ENCODE peak calls at places on chromosomes 13 and 19, in five cellular contexts. N is neural progenitor cell, Y is left ventricle myocardium inferior, J is fibroblast of pulmonary artery, V is LNCaP clone FGC. Z is an unnamed sample.

GRCh38 chr19:41323023-41323422 is 13.1 kb downstream of the CCDC97 start:
- DNase-seq in N (no peak), Y (peak), J (peak), V (no peak), Z (no peak)

GRCh38 chr19:55644842-55645511 is 1.5 kb downstream of the ZNF581 start:
- DNase-seq in N (no peak), Y (no peak), J (no peak), V (no peak), Z (no peak)

GRCh38 chr13:102286326-102286725 is 115.5 kb downstream of the FGF14 start:
- DNase-seq in N (no peak), Y (no peak), J (peak), V (no peak), Z (no peak)

GRCh38 chr13:40553356-40553755 is 113.1 kb downstream of the FOXO1 start:
- DNase-seq in N (no peak), Y (no peak), J (no peak), V (no peak), Z (no peak)

GRCh38 chr19:12095111-12095790 is 30.7 kb downstream of the ZNF844 start:
- DNase-seq in N (no peak), Y (no peak), J (peak), V (no peak), Z (no peak)

GRCh38 chr13:52001120-52001731 is 10.0 kb downstream of the ATP7B start:
- DNase-seq in N (peak), Y (no peak), J (peak), V (no peak), Z (peak)

GRCh38 chr19:15404097-15404779 is 14.6 kb downstream of the AKAP8L start:
- DNase-seq in N (no peak), Y (no peak), J (no peak), V (no peak), Z (no peak)

GRCh38 chr13:97224544-97225324 is 2.6 kb downstream of the MBNL2 start:
- DNase-seq in N (no peak), Y (no peak), J (peak), V (no peak), Z (no peak)

GRCh38 chr13:97499181-97499580 is 65.2 kb downstream of the RAP2A start:
- DNase-seq in N (no peak), Y (no peak), J (no peak), V (no peak), Z (no peak)

GRCh38 chr13:110471156-110471832 is 90.2 kb downstream of the RAB20 start:
- DNase-seq in N (no peak), Y (no peak), J (no peak), V (no peak), Z (no peak)

GRCh38 chr19:17243854-17244617 is 1.7 kb downstream of the NR2F6 start:
- DNase-seq in N (peak), Y (peak), J (peak), V (no peak), Z (no peak)

GRCh38 chr13:19605161-19605955 is 28.1 kb upstream of the MPHOSPH8 start:
- DNase-seq in N (no peak), Y (no peak), J (no peak), V (no peak), Z (no peak)

GRCh38 chr13:44331912-44332840 is 41.4 kb upstream of the SERP2 start:
- DNase-seq in N (peak), Y (peak), J (peak), V (no peak), Z (no peak)

GRCh38 chr19:17725422-17726078 is 6.3 kb downstream of the MAP1S start:
- DNase-seq in N (peak), Y (no peak), J (no peak), V (no peak), Z (no peak)

GRCh38 chr19:48480476-48481190 is 11.5 kb downstream of the CYTH2 start:
- DNase-seq in N (no peak), Y (peak), J (no peak), V (no peak), Z (no peak)

GRCh38 chr13:20363604-20364003 is 131.5 kb upstream of the GJB6 start:
- DNase-seq in N (peak), Y (no peak), J (peak), V (no peak), Z (no peak)

GRCh38 chr19:50796128-50796633 is 6.0 kb downstream of the ACP4 start:
- DNase-seq in N (no peak), Y (no peak), J (no peak), V (no peak), Z (no peak)

GRCh38 chr13:20442370-20442769 is 83.3 kb downstream of the CRYL1 start:
- DNase-seq in N (peak), Y (no peak), J (no peak), V (no peak), Z (no peak)

GRCh38 chr19:6030214-6030507 is 52.2 kb upstream of the RANBP3 start:
- DNase-seq in N (no peak), Y (no peak), J (peak), V (no peak), Z (no peak)

GRCh38 chr19:4713384-4713951 is 10.2 kb downstream of the DPP9 start:
- DNase-seq in N (no peak), Y (peak), J (peak), V (peak), Z (no peak)

GRCh38 chr13:85772379-85772778 is 26.8 kb downstream of the SLITRK6 start:
- DNase-seq in N (no peak), Y (no peak), J (peak), V (no peak), Z (no peak)

GRCh38 chr13:42746846-42747245 is 34.5 kb upstream of the FAM216B start:
- DNase-seq in N (no peak), Y (no peak), J (no peak), V (no peak), Z (no peak)

GRCh38 chr19:46713781-46714522 is 3.0 kb downstream of the PRKD2 start:
- DNase-seq in N (peak), Y (peak), J (peak), V (no peak), Z (no peak)

GRCh38 chr19:50020481-50020880 is 4.7 kb downstream of the VRK3 start:
- DNase-seq in N (no peak), Y (no peak), J (no peak), V (no peak), Z (no peak)

GRCh38 chr19:33231511-33231910 is 5.9 kb upstream of the SLC7A10 start:
- DNase-seq in N (no peak), Y (no peak), J (peak), V (no peak), Z (no peak)

GRCh38 chr13:29516012-29516411 is 79.5 kb downstream of the SLC7A1 start:
- DNase-seq in N (no peak), Y (no peak), J (peak), V (no peak), Z (no peak)

GRCh38 chr13:45335397-45336024 is 5.5 kb downstream of the TPT1 start:
- DNase-seq in N (no peak), Y (no peak), J (peak), V (no peak), Z (no peak)

GRCh38 chr19:15297416-15298224 is 34.7 kb downstream of the BRD4 start:
- DNase-seq in N (no peak), Y (no peak), J (peak), V (peak), Z (no peak)

GRCh38 chr13:28138012-28138755 is at the start of gene PAN3:
- DNase-seq in N (peak), Y (peak), J (peak), V (peak), Z (peak)

GRCh38 chr19:15210323-15210774 is 9.6 kb upstream of the NOTCH3 start:
- DNase-seq in N (no peak), Y (peak), J (peak), V (no peak), Z (no peak)

GRCh38 chr19:18868380-18869230 is 27.4 kb downstream of the CERS1 start:
- DNase-seq in N (no peak), Y (no peak), J (no peak), V (no peak), Z (no peak)

GRCh38 chr13:48978942-48979601 is 3.4 kb downstream of the FNDC3A start:
- DNase-seq in N (no peak), Y (no peak), J (peak), V (no peak), Z (no peak)

GRCh38 chr19:35297922-35298321 is 6.0 kb downstream of the MAG start:
- DNase-seq in N (no peak), Y (no peak), J (no peak), V (no peak), Z (no peak)

GRCh38 chr19:35608250-35608649 is 4.3 kb upstream of the HAUS5 start:
- DNase-seq in N (no peak), Y (no peak), J (no peak), V (no peak), Z (no peak)

GRCh38 chr13:65929436-65929835 is 1300.7 kb downstream of the PCDH9 start:
- DNase-seq in N (no peak), Y (no peak), J (no peak), V (no peak), Z (no peak)
- TF ChIP-seq CTCF in N (no peak), Y (no peak), J (no peak), V (no peak), Z (no peak)

DNA sequence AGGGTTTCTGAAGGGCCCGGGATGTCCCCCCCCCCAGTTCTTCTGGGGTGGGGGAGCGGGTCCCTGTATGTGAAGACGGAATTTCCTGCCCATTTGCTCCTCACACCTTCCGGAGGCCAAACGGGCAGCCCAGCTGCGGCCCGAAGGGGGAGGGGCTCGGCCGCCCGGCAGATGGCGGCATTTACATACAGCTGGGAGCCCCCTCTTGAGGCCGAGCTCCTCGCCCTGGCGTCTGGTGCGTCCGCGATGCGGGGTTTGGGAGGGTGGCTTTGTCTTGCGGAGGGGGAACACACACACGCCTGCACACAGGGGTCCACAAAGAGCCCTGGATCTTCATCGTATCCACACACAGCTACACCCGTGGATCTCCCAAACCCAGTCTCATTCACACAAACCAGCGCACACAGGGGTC is 891 bp upstream of the DLL3 start:
- DNase-seq in N (peak), Y (no peak), J (peak), V (no peak), Z (no peak)
- TF ChIP-seq CTCF in N (peak), Y (peak), J (peak), V (peak), Z (peak)

GRCh38 chr13:104831823-104832222 is 1703.6 kb downstream of the EFNB2 start:
- DNase-seq in N (peak), Y (no peak), J (no peak), V (no peak), Z (no peak)
- TF ChIP-seq CTCF in N (no peak), Y (no peak), J (no peak), V (no peak), Z (no peak)

DNA sequence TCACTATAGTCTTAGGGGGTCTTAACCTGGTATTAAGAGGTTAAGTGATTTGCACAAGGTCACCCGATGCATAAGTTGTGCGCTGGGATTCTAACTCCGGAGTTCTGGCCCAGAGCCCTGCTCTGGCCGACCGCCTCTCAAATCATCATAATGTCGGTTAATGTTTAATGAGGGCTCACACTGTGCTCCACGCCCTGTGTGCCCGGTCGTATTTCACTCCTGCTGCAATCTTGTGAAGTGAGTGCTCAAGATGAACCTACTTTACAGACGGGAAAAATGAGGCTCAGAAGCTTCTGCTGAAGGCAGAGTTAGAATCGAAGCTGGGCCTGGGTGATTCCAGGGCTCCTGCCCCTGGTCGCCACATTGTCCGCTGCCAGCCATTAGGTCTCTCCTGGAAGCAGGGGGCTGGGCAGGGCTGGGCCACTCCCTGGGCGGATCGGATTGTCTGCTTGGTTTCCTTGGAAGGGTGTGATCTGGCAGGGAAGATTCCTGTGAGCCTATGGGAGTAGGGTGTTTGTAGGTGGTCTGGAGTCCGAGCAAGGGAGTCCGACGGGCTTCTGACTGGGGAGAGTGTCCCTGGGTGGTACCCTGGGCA is 1.1 kb downstream of the PAK4 start:
- DNase-seq in N (peak), Y (no peak), J (peak), V (peak), Z (no peak)
- TF ChIP-seq CTCF in N (no peak), Y (no peak), J (no peak), V (no peak), Z (no peak)

DNA sequence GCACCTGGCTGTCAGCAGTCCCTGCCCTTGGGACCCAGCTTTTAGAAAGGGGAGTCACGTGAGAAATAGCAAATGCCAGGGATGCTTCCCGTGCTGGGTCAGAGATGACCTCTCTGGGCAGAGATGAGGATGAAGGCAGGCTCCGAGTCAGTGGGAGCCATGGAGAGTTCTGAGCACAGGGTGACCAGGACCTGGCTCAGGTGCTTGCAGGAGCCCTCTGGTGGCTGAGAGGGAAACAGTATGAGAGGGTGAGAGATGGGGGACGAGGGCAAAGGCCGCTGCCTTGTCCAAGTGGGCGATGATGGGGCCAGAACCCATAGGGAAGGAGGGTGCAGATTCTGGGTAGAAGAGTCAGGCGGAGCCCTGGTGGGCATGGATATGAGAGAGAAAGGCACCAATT is 15.8 kb downstream of the TMED1 start:
- DNase-seq in N (no peak), Y (no peak), J (no peak), V (no peak), Z (no peak)
- TF ChIP-seq CTCF in N (peak), Y (peak), J (peak), V (peak), Z (peak)

DNA sequence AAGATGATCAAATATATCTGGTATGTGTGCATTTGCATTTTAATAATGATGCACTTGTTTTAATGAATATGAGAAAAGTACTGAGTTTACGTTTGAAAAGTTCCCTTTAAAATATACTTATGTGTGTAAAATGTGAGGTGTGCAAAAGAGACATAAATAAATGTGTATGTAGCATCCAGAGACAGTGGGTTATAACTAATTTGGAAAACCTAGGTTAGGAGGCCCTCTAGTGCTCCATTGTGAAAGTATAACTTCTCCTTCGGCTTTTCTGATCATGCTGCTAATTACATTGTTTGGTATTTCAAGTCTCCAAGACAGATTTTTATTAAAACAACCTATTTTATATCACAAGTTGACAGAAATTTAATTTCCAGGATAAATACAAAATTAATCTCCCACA is 30.1 kb downstream of the SCEL start:
- DNase-seq in N (peak), Y (no peak), J (peak), V (peak), Z (no peak)
- TF ChIP-seq CTCF in N (peak), Y (peak), J (peak), V (peak), Z (peak)

GRCh38 chr19:43229315-43229714 is 23.9 kb upstream of the PSG4 start:
- DNase-seq in N (no peak), Y (no peak), J (peak), V (no peak), Z (no peak)
- TF ChIP-seq CTCF in N (no peak), Y (peak), J (no peak), V (no peak), Z (no peak)

Z was measured in D721Med.